ENCODE peak calls at places on chromosomes 7 and 10, in eight cellular contexts. One of them, this sample, is unnamed.

GRCh38 chr7:6476596-6477374 is 29.0 kb upstream of the DAGLB start:
- DNase-seq in psoas muscle: no peak
- DNase-seq in AG08396: no peak
- DNase-seq in AG10803: no peak
- DNase-seq in fibroblast of gingiva: peak; percentile 13
- DNase-seq in uterus: no peak
- DNase-seq in COR-L47: no peak
- DNase-seq in HTR-8/SVneo: no peak
- DNase-seq in this sample: no peak

GRCh38 chr10:125192620-125193019 is 32.3 kb upstream of the CTBP2 start:
- DNase-seq in psoas muscle: no peak
- DNase-seq in AG08396: no peak
- DNase-seq in AG10803: no peak
- DNase-seq in fibroblast of gingiva: no peak
- DNase-seq in uterus: no peak
- DNase-seq in COR-L47: no peak
- DNase-seq in HTR-8/SVneo: no peak
- DNase-seq in this sample: no peak

GRCh38 chr10:95628786-95629185 is 27.7 kb downstream of the ALDH18A1 start:
- DNase-seq in psoas muscle: no peak
- DNase-seq in AG08396: no peak
- DNase-seq in AG10803: peak; percentile 5
- DNase-seq in fibroblast of gingiva: no peak
- DNase-seq in uterus: no peak
- DNase-seq in COR-L47: no peak
- DNase-seq in HTR-8/SVneo: no peak
- DNase-seq in this sample: no peak

GRCh38 chr7:112162161-112163020 is 43.8 kb downstream of the DOCK4 start:
- DNase-seq in psoas muscle: peak; percentile 22
- DNase-seq in AG08396: peak; percentile 33
- DNase-seq in AG10803: no peak
- DNase-seq in fibroblast of gingiva: peak; percentile 36
- DNase-seq in uterus: peak; percentile 33
- DNase-seq in COR-L47: peak; percentile 77
- DNase-seq in HTR-8/SVneo: peak; percentile 10
- DNase-seq in this sample: peak; percentile 68

GRCh38 chr7:92809397-92810241 is 26.8 kb downstream of the CDK6 start:
- DNase-seq in psoas muscle: no peak
- DNase-seq in AG08396: peak; percentile 69
- DNase-seq in AG10803: peak; percentile 94
- DNase-seq in fibroblast of gingiva: peak; percentile 91
- DNase-seq in uterus: peak; percentile 58
- DNase-seq in COR-L47: no peak
- DNase-seq in HTR-8/SVneo: peak; percentile 39
- DNase-seq in this sample: peak; percentile 81

GRCh38 chr10:114042895-114043531 is 653 bp upstream of the ADRB1 start:
- DNase-seq in psoas muscle: peak; percentile 29
- DNase-seq in AG08396: peak; percentile 32
- DNase-seq in AG10803: no peak
- DNase-seq in fibroblast of gingiva: peak; percentile 30
- DNase-seq in uterus: no peak
- DNase-seq in COR-L47: no peak
- DNase-seq in HTR-8/SVneo: peak; percentile 35
- DNase-seq in this sample: no peak

GRCh38 chr10:61410353-61410752 is 42.8 kb downstream of the TMEM26 start:
- DNase-seq in psoas muscle: no peak
- DNase-seq in AG08396: no peak
- DNase-seq in AG10803: no peak
- DNase-seq in fibroblast of gingiva: no peak
- DNase-seq in uterus: no peak
- DNase-seq in COR-L47: no peak
- DNase-seq in HTR-8/SVneo: no peak
- DNase-seq in this sample: no peak

GRCh38 chr7:146116452-146117219 is at the start of gene CNTNAP2:
- DNase-seq in psoas muscle: peak; percentile 7
- DNase-seq in AG08396: peak; percentile 7
- DNase-seq in AG10803: peak; percentile 2
- DNase-seq in fibroblast of gingiva: peak; percentile 70
- DNase-seq in uterus: no peak
- DNase-seq in COR-L47: peak; percentile 78
- DNase-seq in HTR-8/SVneo: no peak
- DNase-seq in this sample: peak; percentile 34

GRCh38 chr7:155094636-155095035 is 24.5 kb downstream of the HTR5A start:
- DNase-seq in psoas muscle: no peak
- DNase-seq in AG08396: no peak
- DNase-seq in AG10803: no peak
- DNase-seq in fibroblast of gingiva: no peak
- DNase-seq in uterus: no peak
- DNase-seq in COR-L47: no peak
- DNase-seq in HTR-8/SVneo: no peak
- DNase-seq in this sample: no peak

GRCh38 chr7:105877736-105878135 is 1.3 kb upstream of the ATXN7L1 start:
- DNase-seq in psoas muscle: no peak
- DNase-seq in AG08396: peak; percentile 18
- DNase-seq in AG10803: peak; percentile 27
- DNase-seq in fibroblast of gingiva: peak; percentile 24
- DNase-seq in uterus: no peak
- DNase-seq in COR-L47: no peak
- DNase-seq in HTR-8/SVneo: no peak
- DNase-seq in this sample: no peak

GRCh38 chr7:88302486-88302885 is 4.2 kb downstream of the STEAP4 start:
- DNase-seq in psoas muscle: no peak
- DNase-seq in AG08396: no peak
- DNase-seq in AG10803: no peak
- DNase-seq in fibroblast of gingiva: no peak
- DNase-seq in uterus: no peak
- DNase-seq in COR-L47: no peak
- DNase-seq in HTR-8/SVneo: no peak
- DNase-seq in this sample: no peak

GRCh38 chr10:48608279-48608681 is 3.4 kb upstream of the ARHGAP22 start:
- DNase-seq in psoas muscle: no peak
- DNase-seq in AG08396: no peak
- DNase-seq in AG10803: peak; percentile 26
- DNase-seq in fibroblast of gingiva: no peak
- DNase-seq in uterus: no peak
- DNase-seq in COR-L47: no peak
- DNase-seq in HTR-8/SVneo: peak; percentile 41
- DNase-seq in this sample: no peak

GRCh38 chr7:45893996-45894664 is 5.8 kb downstream of the IGFBP1 start:
- DNase-seq in psoas muscle: no peak
- DNase-seq in AG08396: no peak
- DNase-seq in AG10803: no peak
- DNase-seq in fibroblast of gingiva: no peak
- DNase-seq in uterus: no peak
- DNase-seq in COR-L47: no peak
- DNase-seq in HTR-8/SVneo: no peak
- DNase-seq in this sample: no peak

GRCh38 chr10:4405828-4406227 is 420.2 kb upstream of the AKR1E2 start:
- DNase-seq in psoas muscle: no peak
- DNase-seq in AG08396: no peak
- DNase-seq in AG10803: no peak
- DNase-seq in fibroblast of gingiva: no peak
- DNase-seq in uterus: no peak
- DNase-seq in COR-L47: no peak
- DNase-seq in HTR-8/SVneo: no peak
- DNase-seq in this sample: no peak

GRCh38 chr7:157412021-157412443 is 75.2 kb downstream of the DNAJB6 start:
- DNase-seq in psoas muscle: no peak
- DNase-seq in AG08396: peak; percentile 90
- DNase-seq in AG10803: peak; percentile 74
- DNase-seq in fibroblast of gingiva: peak; percentile 14
- DNase-seq in uterus: no peak
- DNase-seq in COR-L47: no peak
- DNase-seq in HTR-8/SVneo: peak; percentile 46
- DNase-seq in this sample: peak; percentile 17

GRCh38 chr10:79293841-79294705 is 53.2 kb upstream of the PPIF start:
- DNase-seq in psoas muscle: no peak
- DNase-seq in AG08396: peak; percentile 81
- DNase-seq in AG10803: peak; percentile 38
- DNase-seq in fibroblast of gingiva: no peak
- DNase-seq in uterus: no peak
- DNase-seq in COR-L47: no peak
- DNase-seq in HTR-8/SVneo: no peak
- DNase-seq in this sample: no peak

GRCh38 chr7:47763063-47763974 is 181.4 kb upstream of the TNS3 start:
- DNase-seq in psoas muscle: no peak
- DNase-seq in AG08396: peak; percentile 76
- DNase-seq in AG10803: peak; percentile 86
- DNase-seq in fibroblast of gingiva: peak; percentile 88
- DNase-seq in uterus: peak; percentile 65
- DNase-seq in COR-L47: no peak
- DNase-seq in HTR-8/SVneo: peak; percentile 81
- DNase-seq in this sample: peak; percentile 76

GRCh38 chr10:91409069-91409868 is 875 bp upstream of the HECTD2 start:
- DNase-seq in psoas muscle: peak; percentile 86
- DNase-seq in AG08396: peak; percentile 81
- DNase-seq in AG10803: peak; percentile 91
- DNase-seq in fibroblast of gingiva: peak; percentile 89
- DNase-seq in uterus: peak; percentile 91
- DNase-seq in COR-L47: peak; percentile 66
- DNase-seq in HTR-8/SVneo: peak; percentile 68
- DNase-seq in this sample: peak; percentile 85

GRCh38 chr7:52119537-52119936 is 802.9 kb upstream of the COBL start:
- DNase-seq in psoas muscle: no peak
- DNase-seq in AG08396: no peak
- DNase-seq in AG10803: no peak
- DNase-seq in fibroblast of gingiva: no peak
- DNase-seq in uterus: no peak
- DNase-seq in COR-L47: no peak
- DNase-seq in HTR-8/SVneo: no peak
- DNase-seq in this sample: no peak

GRCh38 chr7:86939197-86939814 is 120.1 kb downstream of the ELAPOR2 start:
- DNase-seq in psoas muscle: no peak
- DNase-seq in AG08396: peak; percentile 17
- DNase-seq in AG10803: peak; percentile 63
- DNase-seq in fibroblast of gingiva: peak; percentile 51
- DNase-seq in uterus: peak; percentile 35
- DNase-seq in COR-L47: peak; percentile 60
- DNase-seq in HTR-8/SVneo: no peak
- DNase-seq in this sample: peak; percentile 49

GRCh38 chr10:46539596-46540411 is 16.7 kb downstream of the GPRIN2 start:
- DNase-seq in psoas muscle: no peak
- DNase-seq in AG08396: peak; percentile 89
- DNase-seq in AG10803: no peak
- DNase-seq in fibroblast of gingiva: no peak
- DNase-seq in uterus: peak; percentile 3
- DNase-seq in COR-L47: no peak
- DNase-seq in HTR-8/SVneo: peak; percentile 77
- DNase-seq in this sample: peak; percentile 27

GRCh38 chr10:91054325-91054724 is 133.4 kb upstream of the ANKRD1 start:
- DNase-seq in psoas muscle: no peak
- DNase-seq in AG08396: no peak
- DNase-seq in AG10803: peak; percentile 34
- DNase-seq in fibroblast of gingiva: peak; percentile 65
- DNase-seq in uterus: no peak
- DNase-seq in COR-L47: no peak
- DNase-seq in HTR-8/SVneo: no peak
- DNase-seq in this sample: peak; percentile 6

GRCh38 chr7:130960208-130960988 is 226.4 kb upstream of the KLF14 start:
- DNase-seq in psoas muscle: no peak
- DNase-seq in AG08396: peak; percentile 59
- DNase-seq in AG10803: peak; percentile 99
- DNase-seq in fibroblast of gingiva: peak; percentile 97
- DNase-seq in uterus: no peak
- DNase-seq in COR-L47: no peak
- DNase-seq in HTR-8/SVneo: peak; percentile 55
- DNase-seq in this sample: peak; percentile 98

GRCh38 chr10:5538446-5538845 is 13.7 kb downstream of the CALML3 start:
- DNase-seq in psoas muscle: no peak
- DNase-seq in AG08396: no peak
- DNase-seq in AG10803: peak; percentile 74
- DNase-seq in fibroblast of gingiva: peak; percentile 45
- DNase-seq in uterus: no peak
- DNase-seq in COR-L47: no peak
- DNase-seq in HTR-8/SVneo: peak; percentile 23
- DNase-seq in this sample: no peak

GRCh38 chr10:70267161-70267933 is 16.5 kb downstream of the NPFFR1 start:
- DNase-seq in psoas muscle: no peak
- DNase-seq in AG08396: peak; percentile 92
- DNase-seq in AG10803: peak; percentile 96
- DNase-seq in fibroblast of gingiva: peak; percentile 92
- DNase-seq in uterus: no peak
- DNase-seq in COR-L47: no peak
- DNase-seq in HTR-8/SVneo: peak; percentile 88
- DNase-seq in this sample: peak; percentile 63

GRCh38 chr7:128112781-128113221 is 81.6 kb upstream of the LRRC4 start:
- DNase-seq in psoas muscle: no peak
- DNase-seq in AG08396: no peak
- DNase-seq in AG10803: no peak
- DNase-seq in fibroblast of gingiva: no peak
- DNase-seq in uterus: no peak
- DNase-seq in COR-L47: no peak
- DNase-seq in HTR-8/SVneo: no peak
- DNase-seq in this sample: no peak

GRCh38 chr7:155756322-155756721 is 55.9 kb downstream of the SHH start:
- DNase-seq in psoas muscle: no peak
- DNase-seq in AG08396: no peak
- DNase-seq in AG10803: no peak
- DNase-seq in fibroblast of gingiva: no peak
- DNase-seq in uterus: no peak
- DNase-seq in COR-L47: no peak
- DNase-seq in HTR-8/SVneo: no peak
- DNase-seq in this sample: no peak

GRCh38 chr7:70042533-70042932 is 444.3 kb downstream of the AUTS2 start:
- DNase-seq in psoas muscle: no peak
- DNase-seq in AG08396: peak; percentile 4
- DNase-seq in AG10803: peak; percentile 77
- DNase-seq in fibroblast of gingiva: peak; percentile 59
- DNase-seq in uterus: no peak
- DNase-seq in COR-L47: no peak
- DNase-seq in HTR-8/SVneo: no peak
- DNase-seq in this sample: peak; percentile 52

GRCh38 chr7:5214236-5214635 is 24.2 kb downstream of the WIPI2 start:
- DNase-seq in psoas muscle: no peak
- DNase-seq in AG08396: no peak
- DNase-seq in AG10803: no peak
- DNase-seq in fibroblast of gingiva: no peak
- DNase-seq in uterus: no peak
- DNase-seq in COR-L47: no peak
- DNase-seq in HTR-8/SVneo: no peak
- DNase-seq in this sample: no peak

GRCh38 chr7:44144426-44144967 is 3.4 kb upstream of the MYL7 start:
- DNase-seq in psoas muscle: no peak
- DNase-seq in AG08396: no peak
- DNase-seq in AG10803: no peak
- DNase-seq in fibroblast of gingiva: no peak
- DNase-seq in uterus: no peak
- DNase-seq in COR-L47: no peak
- DNase-seq in HTR-8/SVneo: no peak
- DNase-seq in this sample: no peak

GRCh38 chr10:14380746-14381145 is 50.0 kb upstream of the FRMD4A start:
- DNase-seq in psoas muscle: no peak
- DNase-seq in AG08396: no peak
- DNase-seq in AG10803: no peak
- DNase-seq in fibroblast of gingiva: no peak
- DNase-seq in uterus: no peak
- DNase-seq in COR-L47: no peak
- DNase-seq in HTR-8/SVneo: no peak
- DNase-seq in this sample: no peak

GRCh38 chr10:60295028-60295937 is 94.4 kb downstream of the ANK3 start:
- DNase-seq in psoas muscle: no peak
- DNase-seq in AG08396: no peak
- DNase-seq in AG10803: no peak
- DNase-seq in fibroblast of gingiva: no peak
- DNase-seq in uterus: no peak
- DNase-seq in COR-L47: no peak
- DNase-seq in HTR-8/SVneo: no peak
- DNase-seq in this sample: no peak

GRCh38 chr10:98848361-98848760 is 387.3 kb downstream of the HPSE2 start:
- DNase-seq in psoas muscle: no peak
- DNase-seq in AG08396: no peak
- DNase-seq in AG10803: no peak
- DNase-seq in fibroblast of gingiva: no peak
- DNase-seq in uterus: no peak
- DNase-seq in COR-L47: no peak
- DNase-seq in HTR-8/SVneo: no peak
- DNase-seq in this sample: no peak

GRCh38 chr7:123472751-123473150 is 61.6 kb downstream of the IQUB start:
- DNase-seq in psoas muscle: no peak
- DNase-seq in AG08396: no peak
- DNase-seq in AG10803: no peak
- DNase-seq in fibroblast of gingiva: no peak
- DNase-seq in uterus: no peak
- DNase-seq in COR-L47: no peak
- DNase-seq in HTR-8/SVneo: no peak
- DNase-seq in this sample: no peak